ENCODE peak calls at places on chromosomes 12 and 14, in five cellular contexts. One of them, this sample, is unnamed.
A peak's percentile ranks its signal among the peaks of the same experiment; 100 is the strongest.

GRCh38 chr14:69153848-69154208 is 909 bp upstream of the DCAF5 start:
- DNase-seq in activated CD8-positive, alpha-beta memory T cell treated with anti-CD3 and anti-CD28 coated beads, Interleukin-2, amount 50 U/mL, for 4 hours: no peak
- DNase-seq in AG04450: no peak
- DNase-seq in astrocyte: peak; percentile 29
- DNase-seq in endodermal cell: peak; percentile 53
- DNase-seq in this sample: peak; percentile 16

GRCh38 chr14:73465833-73466532 is 7.6 kb upstream of the NUMB start:
- DNase-seq in activated CD8-positive, alpha-beta memory T cell treated with anti-CD3 and anti-CD28 coated beads, Interleukin-2, amount 50 U/mL, for 4 hours: no peak
- DNase-seq in AG04450: no peak
- DNase-seq in astrocyte: no peak
- DNase-seq in endodermal cell: no peak
- DNase-seq in this sample: no peak

GRCh38 chr14:90533591-90534021 is 136.8 kb downstream of the CALM1 start:
- DNase-seq in activated CD8-positive, alpha-beta memory T cell treated with anti-CD3 and anti-CD28 coated beads, Interleukin-2, amount 50 U/mL, for 4 hours: no peak
- DNase-seq in AG04450: no peak
- DNase-seq in astrocyte: no peak
- DNase-seq in endodermal cell: no peak
- DNase-seq in this sample: no peak

GRCh38 chr12:117526756-117527479 is 165.5 kb upstream of the NOS1 start:
- DNase-seq in activated CD8-positive, alpha-beta memory T cell treated with anti-CD3 and anti-CD28 coated beads, Interleukin-2, amount 50 U/mL, for 4 hours: no peak
- DNase-seq in AG04450: no peak
- DNase-seq in astrocyte: no peak
- DNase-seq in endodermal cell: peak; percentile 40
- DNase-seq in this sample: no peak

GRCh38 chr14:76011959-76012802 is 26.6 kb downstream of the IFT43 start:
- DNase-seq in activated CD8-positive, alpha-beta memory T cell treated with anti-CD3 and anti-CD28 coated beads, Interleukin-2, amount 50 U/mL, for 4 hours: no peak
- DNase-seq in AG04450: peak; percentile 66
- DNase-seq in astrocyte: peak; percentile 30
- DNase-seq in endodermal cell: no peak
- DNase-seq in this sample: no peak

GRCh38 chr14:58625438-58625837 is 12.3 kb upstream of the DACT1 start:
- DNase-seq in activated CD8-positive, alpha-beta memory T cell treated with anti-CD3 and anti-CD28 coated beads, Interleukin-2, amount 50 U/mL, for 4 hours: no peak
- DNase-seq in AG04450: no peak
- DNase-seq in astrocyte: no peak
- DNase-seq in endodermal cell: peak; percentile 78
- DNase-seq in this sample: no peak

GRCh38 chr14:23646648-23647549 is 10.7 kb downstream of the DHRS2 start:
- DNase-seq in activated CD8-positive, alpha-beta memory T cell treated with anti-CD3 and anti-CD28 coated beads, Interleukin-2, amount 50 U/mL, for 4 hours: no peak
- DNase-seq in AG04450: no peak
- DNase-seq in astrocyte: no peak
- DNase-seq in endodermal cell: no peak
- DNase-seq in this sample: no peak

GRCh38 chr14:101889898-101890297 is 74.5 kb upstream of the DYNC1H1 start:
- DNase-seq in activated CD8-positive, alpha-beta memory T cell treated with anti-CD3 and anti-CD28 coated beads, Interleukin-2, amount 50 U/mL, for 4 hours: no peak
- DNase-seq in AG04450: no peak
- DNase-seq in astrocyte: no peak
- DNase-seq in endodermal cell: peak; percentile 39
- DNase-seq in this sample: no peak

GRCh38 chr14:81246561-81247270 is 26.0 kb upstream of the GTF2A1 start:
- DNase-seq in activated CD8-positive, alpha-beta memory T cell treated with anti-CD3 and anti-CD28 coated beads, Interleukin-2, amount 50 U/mL, for 4 hours: no peak
- DNase-seq in AG04450: no peak
- DNase-seq in astrocyte: no peak
- DNase-seq in endodermal cell: no peak
- DNase-seq in this sample: no peak

GRCh38 chr14:104342435-104343293 is 204.3 kb downstream of the KIF26A start:
- DNase-seq in activated CD8-positive, alpha-beta memory T cell treated with anti-CD3 and anti-CD28 coated beads, Interleukin-2, amount 50 U/mL, for 4 hours: no peak
- DNase-seq in AG04450: no peak
- DNase-seq in astrocyte: no peak
- DNase-seq in endodermal cell: peak; percentile 81
- DNase-seq in this sample: no peak

GRCh38 chr14:95227279-95227860 is 70.0 kb upstream of the DICER1 start:
- DNase-seq in activated CD8-positive, alpha-beta memory T cell treated with anti-CD3 and anti-CD28 coated beads, Interleukin-2, amount 50 U/mL, for 4 hours: no peak
- DNase-seq in AG04450: no peak
- DNase-seq in astrocyte: peak; percentile 46
- DNase-seq in endodermal cell: no peak
- DNase-seq in this sample: no peak

GRCh38 chr12:97425802-97426484 is 36.7 kb upstream of the RMST start:
- DNase-seq in activated CD8-positive, alpha-beta memory T cell treated with anti-CD3 and anti-CD28 coated beads, Interleukin-2, amount 50 U/mL, for 4 hours: no peak
- DNase-seq in AG04450: no peak
- DNase-seq in astrocyte: no peak
- DNase-seq in endodermal cell: no peak
- DNase-seq in this sample: no peak

GRCh38 chr14:54686219-54686870 is 119.4 kb downstream of the SAMD4A start:
- DNase-seq in activated CD8-positive, alpha-beta memory T cell treated with anti-CD3 and anti-CD28 coated beads, Interleukin-2, amount 50 U/mL, for 4 hours: no peak
- DNase-seq in AG04450: peak; percentile 47
- DNase-seq in astrocyte: peak; percentile 95
- DNase-seq in endodermal cell: no peak
- DNase-seq in this sample: peak; percentile 78

GRCh38 chr14:24032727-24033418 is 18.9 kb upstream of the CARMIL3 start:
- DNase-seq in activated CD8-positive, alpha-beta memory T cell treated with anti-CD3 and anti-CD28 coated beads, Interleukin-2, amount 50 U/mL, for 4 hours: no peak
- DNase-seq in AG04450: no peak
- DNase-seq in astrocyte: peak; percentile 66
- DNase-seq in endodermal cell: no peak
- DNase-seq in this sample: no peak